ENCODE peak calls at places on chromosomes 13 and 19, in six cellular contexts. W is tibial nerve; X is T-helper 1 cell; C is hypothalamus; E is stimulated activated CD4-positive, alpha-beta T cell treated with anti-CD3 and anti-CD28 coated beads, Interleukin-15, amount 100 ng/mL, for 24 hours; R is AG04449. U is an unnamed sample.

GRCh38 chr13:59408738-59409137 is 755.0 kb downstream of the DIAPH3 start:
- DNase-seq in X (no peak), R (no peak), E (no peak), C (no peak), W (no peak), U (no peak)

GRCh38 chr13:73045036-73045435 is 13.8 kb upstream of the KLF5 start:
- DNase-seq in R (no peak), X (no peak), C (no peak), E (no peak), W (no peak), U (no peak)

GRCh38 chr19:44553478-44554171 is 24.1 kb upstream of the CEACAM20 start:
- DNase-seq in C (no peak), R (no peak), W (no peak), X (no peak), E (no peak), U (no peak)

GRCh38 chr19:33374406-33374703 is 846 bp downstream of the CEBPG start:
- DNase-seq in C (no peak), X (no peak), W (no peak), E (peak), R (no peak), U (no peak)

GRCh38 chr13:30114586-30115256 is 192.6 kb downstream of the KATNAL1 start:
- DNase-seq in R (no peak), X (peak), C (peak), W (peak), E (peak), U (peak)

GRCh38 chr19:17847538-17848366 is at the start of gene JAK3:
- DNase-seq in X (peak), W (no peak), C (peak), R (no peak), E (peak), U (no peak)

GRCh38 chr13:109707044-109707794 is 79.2 kb downstream of the IRS2 start:
- DNase-seq in R (no peak), W (no peak), X (no peak), E (no peak), C (no peak), U (no peak)

GRCh38 chr13:72403396-72404010 is 323.9 kb downstream of the MZT1 start:
- DNase-seq in E (no peak), C (no peak), R (no peak), X (no peak), W (no peak), U (no peak)

GRCh38 chr13:113209336-113209879 is at the start of gene CUL4A:
- DNase-seq in X (peak), W (peak), R (no peak), E (peak), C (peak), U (peak)

GRCh38 chr13:30959678-30960077 is 27.2 kb downstream of the TEX26 start:
- DNase-seq in C (no peak), W (no peak), R (no peak), E (no peak), X (no peak), U (no peak)

GRCh38 chr19:11152318-11153062 is 3.1 kb downstream of the SPC24 start:
- DNase-seq in E (no peak), C (peak), R (no peak), W (peak), X (no peak), U (no peak)

GRCh38 chr13:40777957-40778235 is 6.9 kb upstream of the MRPS31 start:
- DNase-seq in X (no peak), E (no peak), R (no peak), W (no peak), C (no peak), U (no peak)

GRCh38 chr13:110330491-110331001 is 23.5 kb downstream of the COL4A2 start:
- DNase-seq in R (peak), X (no peak), W (no peak), C (no peak), E (no peak), U (no peak)

GRCh38 chr19:2549701-2550191 is 73.8 kb downstream of the GADD45B start:
- DNase-seq in W (peak), X (no peak), C (peak), R (peak), E (no peak), U (peak)

GRCh38 chr19:6023085-6023682 is 45.2 kb upstream of the RANBP3 start:
- DNase-seq in C (no peak), X (no peak), W (no peak), R (no peak), E (no peak), U (no peak)

GRCh38 chr13:98301721-98302120 is 124.7 kb upstream of the RNF113B start:
- DNase-seq in W (no peak), R (no peak), C (no peak), E (no peak), X (no peak), U (no peak)

GRCh38 chr19:46221981-46222610 is 7.4 kb upstream of the IGFL1 start:
- DNase-seq in X (no peak), C (no peak), R (no peak), W (peak), E (no peak), U (no peak)

GRCh38 chr13:109157275-109157674 is 527.9 kb downstream of the MYO16 start:
- DNase-seq in X (no peak), E (no peak), C (no peak), R (no peak), W (no peak), U (no peak)

GRCh38 chr19:14563989-14564650 is 7.7 kb downstream of the NDUFB7 start:
- DNase-seq in X (peak), C (no peak), R (no peak), W (no peak), E (peak), U (no peak)

GRCh38 chr19:55657004-55657747 is 2.3 kb downstream of the U2AF2 start:
- DNase-seq in C (no peak), X (no peak), R (no peak), E (no peak), W (no peak), U (no peak)

GRCh38 chr19:58349590-58349989 is 3.7 kb downstream of the A1BG start:
- DNase-seq in W (no peak), C (no peak), X (no peak), E (no peak), R (no peak), U (no peak)

GRCh38 chr19:1113278-1113985 is 9.6 kb downstream of the GPX4 start:
- DNase-seq in R (peak), E (peak), C (peak), X (peak), W (peak), U (peak)

GRCh38 chr13:106329941-106330340 is 205.5 kb downstream of the EFNB2 start:
- DNase-seq in X (no peak), C (no peak), E (no peak), W (no peak), R (no peak), U (no peak)

GRCh38 chr13:42041684-42042035 is 6.8 kb upstream of the DGKH start:
- DNase-seq in R (no peak), X (no peak), W (no peak), E (no peak), C (peak), U (no peak)

GRCh38 chr13:98202026-98202425 is 25.0 kb upstream of the RNF113B start:
- DNase-seq in R (no peak), E (no peak), C (no peak), X (no peak), W (no peak), U (no peak)

GRCh38 chr13:45850020-45850613 is 1.4 kb downstream of the SIAH3 start:
- DNase-seq in R (no peak), X (no peak), C (no peak), E (no peak), W (no peak), U (no peak)

GRCh38 chr13:63161219-63161618 is 1745.6 kb upstream of the PCDH20 start:
- DNase-seq in X (no peak), E (no peak), R (no peak), W (no peak), C (no peak), U (no peak)

GRCh38 chr19:35360880-35361420 is 2.7 kb downstream of the FFAR3 start:
- DNase-seq in E (no peak), W (no peak), C (no peak), R (no peak), X (no peak), U (no peak)

GRCh38 chr13:103140001-103140671 is 73.9 kb upstream of the SLC10A2 start:
- DNase-seq in X (no peak), R (no peak), E (no peak), W (no peak), C (peak), U (peak)